ENCODE peak calls at places on chromosome 14, in six cellular contexts. K is CD8-positive, alpha-beta memory T cell; P is endothelial cell; X is NCI-H1092; D is T-cell; M is GDM1. I is an unnamed sample.

GRCh38 chr14:92459479-92460421 is 53.8 kb upstream of the RIN3 start:
- DNase-seq in M (no peak), X (no peak), D (no peak), P (peak), K (no peak), I (no peak)

GRCh38 chr14:55354500-55354899 is 57.1 kb downstream of the ATG14 start:
- DNase-seq in D (peak), P (peak), X (peak), K (peak), M (peak), I (no peak)

GRCh38 chr14:73203527-73203926 is 33.8 kb upstream of the PAPLN start:
- DNase-seq in D (no peak), X (no peak), M (no peak), P (no peak), K (no peak), I (no peak)

GRCh38 chr14:66464261-66464660 is 21.9 kb upstream of the CCDC196 start:
- DNase-seq in K (no peak), X (no peak), P (no peak), M (no peak), D (no peak), I (no peak)

GRCh38 chr14:75626857-75627256 is 33.8 kb downstream of the ERG28 start:
- DNase-seq in D (no peak), P (no peak), M (no peak), K (no peak), X (no peak), I (no peak)

GRCh38 chr14:104934380-104934733 is 9.7 kb downstream of the PLD4 start:
- DNase-seq in K (no peak), P (no peak), X (no peak), D (no peak), M (no peak), I (no peak)

GRCh38 chr14:37246427-37246829 is 48.7 kb downstream of the MIPOL1 start:
- DNase-seq in M (no peak), P (no peak), D (no peak), K (no peak), X (peak), I (peak)

GRCh38 chr14:63938198-63939005 is 85.6 kb downstream of the SYNE2 start:
- DNase-seq in D (no peak), M (no peak), X (no peak), P (no peak), K (no peak), I (no peak)

GRCh38 chr14:36281309-36281708 is 39.1 kb downstream of the MBIP start:
- DNase-seq in X (no peak), P (no peak), D (no peak), K (no peak), M (no peak), I (no peak)

GRCh38 chr14:72975776-72976175 is 49.5 kb downstream of the DCAF4 start:
- DNase-seq in D (no peak), K (no peak), P (no peak), X (no peak), M (no peak), I (no peak)

GRCh38 chr14:93744876-93745275 is 43.4 kb downstream of the PRIMA1 start:
- DNase-seq in D (no peak), K (no peak), M (no peak), P (no peak), X (no peak), I (no peak)

GRCh38 chr14:77730976-77731497 is 23.1 kb downstream of the SLIRP start:
- DNase-seq in K (no peak), P (no peak), D (no peak), M (no peak), X (no peak), I (no peak)

GRCh38 chr14:102927878-102928411 is 5.5 kb downstream of the AMN start:
- DNase-seq in K (no peak), X (no peak), D (no peak), P (no peak), M (no peak), I (no peak)

GRCh38 chr14:36493761-36494160 is 26.3 kb downstream of the NKX2-1 start:
- DNase-seq in P (no peak), X (no peak), K (no peak), M (no peak), D (no peak), I (no peak)

GRCh38 chr14:61247935-61248334 is 33.2 kb downstream of the TMEM30B start:
- DNase-seq in M (no peak), X (no peak), D (no peak), P (no peak), K (no peak), I (no peak)

GRCh38 chr14:99537399-99537798 is 56.2 kb downstream of the CCNK start:
- DNase-seq in D (no peak), X (no peak), M (no peak), P (no peak), K (no peak), I (no peak)

GRCh38 chr14:34750670-34751069 is 36.3 kb upstream of the CFL2 start:
- DNase-seq in K (no peak), M (no peak), D (no peak), P (no peak), X (no peak), I (no peak)

GRCh38 chr14:29941401-29941800 is 13.8 kb upstream of the PRKD1 start:
- DNase-seq in M (no peak), K (no peak), X (no peak), D (no peak), P (no peak), I (no peak)